ENCODE peak calls at places on chromosomes 11 and 22, in four cellular contexts. H, M, G and S are unnamed samples.

GRCh38 chr22:42326301-42326700 is 55.8 kb upstream of the TCF20 start:
- DNase-seq in H (no peak), G (no peak), M (no peak), S (no peak)

GRCh38 chr11:75780888-75781287 is 12.3 kb downstream of the DGAT2 start:
- DNase-seq in H (no peak), G (no peak), M (no peak), S (no peak)

GRCh38 chr22:25698986-25699385 is 43.0 kb upstream of the MYO18B start:
- DNase-seq in G (no peak), M (no peak), H (no peak), S (no peak)

GRCh38 chr11:94650756-94651155 is 83.6 kb downstream of the PIWIL4 start:
- DNase-seq in M (peak; percentile 69), G (no peak), H (peak; percentile 51), S (no peak)

GRCh38 chr11:65110354-65110861 is 1.3 kb upstream of the TM7SF2 start:
- DNase-seq in M (peak; percentile 74), H (peak; percentile 85), G (peak; percentile 100), S (peak; percentile 92)

GRCh38 chr11:104146421-104146820 is 17.5 kb downstream of the PDGFD start:
- DNase-seq in G (no peak), H (no peak), M (no peak), S (no peak)

GRCh38 chr11:3215346-3216026 is 3.1 kb downstream of the MRGPRG start:
- DNase-seq in H (no peak), G (no peak), M (no peak), S (no peak)

GRCh38 chr11:106603971-106604370 is 414.3 kb downstream of the GUCY1A2 start:
- DNase-seq in G (no peak), M (no peak), H (no peak), S (no peak)

GRCh38 chr11:57474017-57474750 is 13.9 kb downstream of the RTN4RL2 start:
- DNase-seq in G (no peak), H (no peak), M (peak; percentile 7), S (no peak)

GRCh38 chr11:125968363-125968762 is 22.5 kb downstream of the VSIG10L2 start:
- DNase-seq in M (no peak), H (peak; percentile 51), G (no peak), S (no peak)

GRCh38 chr22:48758021-48758561 is 1069.6 kb downstream of the BRD1 start:
- DNase-seq in H (no peak), M (no peak), G (no peak), S (peak; percentile 20)

GRCh38 chr11:102762414-102762813 is 18.0 kb downstream of the MMP10 start:
- DNase-seq in H (peak; percentile 57), M (peak; percentile 62), G (no peak), S (no peak)

GRCh38 chr11:62646825-62647608 is 604 bp upstream of the GANAB start:
- DNase-seq in G (no peak), H (no peak), M (no peak), S (peak; percentile 40)

GRCh38 chr11:100592619-100593309 is 94.3 kb upstream of the ARHGAP42 start:
- DNase-seq in H (peak; percentile 57), M (peak; percentile 51), G (no peak), S (no peak)

GRCh38 chr11:108790501-108791299 is 125.8 kb downstream of the DDX10 start:
- DNase-seq in H (no peak), G (no peak), M (no peak), S (no peak)

GRCh38 chr11:62260261-62260953 is 9.6 kb upstream of the SCGB2A2 start:
- DNase-seq in G (no peak), H (no peak), M (no peak), S (no peak)

GRCh38 chr11:76626921-76627391 is 43.6 kb downstream of the LRRC32 start:
- DNase-seq in M (peak; percentile 29), H (peak; percentile 19), G (no peak), S (no peak)

GRCh38 chr22:46575915-46576555 is 38.6 kb upstream of the CELSR1 start:
- DNase-seq in M (no peak), H (no peak), G (no peak), S (peak; percentile 74)

GRCh38 chr11:3855808-3856491 is 486 bp downstream of the STIM1 start:
- DNase-seq in M (no peak), G (peak; percentile 63), H (peak; percentile 51), S (peak; percentile 55)

GRCh38 chr11:72573380-72573949 is 100.8 kb downstream of the PDE2A start:
- DNase-seq in M (peak; percentile 11), G (peak; percentile 85), H (peak; percentile 60), S (peak; percentile 80)

GRCh38 chr11:31808721-31809542 is 2.2 kb downstream of the PAX6 start:
- DNase-seq in H (no peak), G (peak; percentile 49), M (no peak), S (no peak)

GRCh38 chr22:23248583-23248982 is 68.3 kb downstream of the BCR start:
- DNase-seq in M (peak; percentile 63), H (no peak), G (no peak), S (peak; percentile 61)

GRCh38 chr11:87006035-87006434 is 31.7 kb upstream of the TMEM135 start:
- DNase-seq in H (no peak), G (no peak), M (no peak), S (no peak)

GRCh38 chr22:35521358-35522264 is 19.0 kb upstream of the RASD2 start:
- DNase-seq in H (no peak), M (no peak), G (no peak), S (no peak)

GRCh38 chr11:35651263-35651662 is 11.3 kb upstream of the TRIM44 start:
- DNase-seq in G (no peak), M (no peak), H (no peak), S (no peak)

GRCh38 chr11:35617687-35618496 is at the start of gene FJX1:
- DNase-seq in M (peak; percentile 95), H (peak; percentile 95), G (peak; percentile 86), S (peak; percentile 84)

GRCh38 chr11:73157141-73158010 is 15.3 kb upstream of the FCHSD2 start:
- DNase-seq in G (no peak), M (peak; percentile 81), H (peak; percentile 46), S (no peak)

GRCh38 chr11:104654414-104654813 is 243.8 kb downstream of the CASP12 start:
- DNase-seq in H (no peak), M (no peak), G (no peak), S (no peak)

GRCh38 chr22:49966041-49966715 is 5.6 kb downstream of the PIM3 start:
- DNase-seq in G (peak; percentile 49), H (no peak), M (no peak), S (peak; percentile 28)

GRCh38 chr22:45671783-45672563 is at the start of gene ATXN10:
- DNase-seq in G (peak; percentile 94), M (peak; percentile 65), H (peak; percentile 77), S (peak; percentile 37)

GRCh38 chr11:38138972-38139371 is 1540.9 kb upstream of the RAG2 start:
- DNase-seq in H (no peak), M (no peak), G (no peak), S (no peak)

GRCh38 chr11:9203715-9204311 is 61.3 kb downstream of the DENND5A start:
- DNase-seq in G (no peak), M (no peak), H (no peak), S (peak; percentile 41)

GRCh38 chr11:44534215-44534711 is 31.2 kb upstream of the CD82 start:
- DNase-seq in H (no peak), G (no peak), M (no peak), S (no peak)

GRCh38 chr11:1872267-1872985 is 19.3 kb downstream of the PRR33 start:
- DNase-seq in M (no peak), G (no peak), H (no peak), S (no peak)

GRCh38 chr11:113675003-113675471 is 31.1 kb downstream of the TMPRSS5 start:
- DNase-seq in G (no peak), H (peak; percentile 76), M (peak; percentile 88), S (no peak)

GRCh38 chr11:114196994-114197702 is 99.1 kb upstream of the NNMT start:
- DNase-seq in H (no peak), G (no peak), M (no peak), S (no peak)

GRCh38 chr11:66341502-66342126 is 3.3 kb downstream of the BRMS1 start:
- DNase-seq in M (no peak), H (no peak), G (no peak), S (no peak)

GRCh38 chr11:95577716-95578460 is 211.7 kb downstream of the FAM76B start:
- DNase-seq in G (no peak), H (peak; percentile 68), M (peak; percentile 83), S (no peak)

DNA sequence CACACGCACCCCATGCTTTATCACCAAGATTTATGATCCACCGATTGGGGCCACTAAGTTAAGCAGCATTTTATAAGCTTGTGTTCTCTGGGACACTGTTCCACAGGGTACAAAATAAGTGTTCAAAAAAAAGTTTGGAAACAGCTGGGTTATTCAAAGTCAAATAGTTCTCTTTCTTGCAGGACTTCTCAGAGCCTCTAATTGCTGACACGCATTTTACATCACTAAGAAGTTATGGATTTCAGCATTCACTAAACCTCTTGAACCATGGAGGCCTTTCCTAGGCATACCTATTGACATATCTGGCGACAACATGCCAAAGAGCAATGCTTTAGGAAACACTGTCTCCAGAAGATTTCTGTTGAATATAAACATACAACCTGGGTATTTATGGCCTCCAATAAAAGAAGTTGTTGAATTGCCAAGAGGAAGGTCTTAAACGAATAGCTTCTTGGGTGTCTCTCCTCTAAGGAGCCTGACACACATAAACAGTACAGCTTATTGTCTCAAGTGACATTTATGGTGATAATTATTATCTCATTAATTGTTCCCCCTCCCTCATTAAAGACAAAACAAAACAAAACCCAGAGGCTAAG is 147.1 kb upstream of the ARHGAP20 start:
- DNase-seq in G (no peak), H (no peak), M (no peak), S (no peak)
- H3K23ac ChIP-seq in G (no peak overlapping the region), H (no peak overlapping the region), M (no peak overlapping the region), S (no peak overlapping the region)

GRCh38 chr11:134454146-134454690 is 42.2 kb upstream of the B3GAT1 start:
- DNase-seq in H (no peak), G (no peak), M (no peak), S (no peak)
- H2AFZ ChIP-seq in H (no peak overlapping the region), G (no peak overlapping the region), M (no peak overlapping the region), S (no peak overlapping the region)

DNA sequence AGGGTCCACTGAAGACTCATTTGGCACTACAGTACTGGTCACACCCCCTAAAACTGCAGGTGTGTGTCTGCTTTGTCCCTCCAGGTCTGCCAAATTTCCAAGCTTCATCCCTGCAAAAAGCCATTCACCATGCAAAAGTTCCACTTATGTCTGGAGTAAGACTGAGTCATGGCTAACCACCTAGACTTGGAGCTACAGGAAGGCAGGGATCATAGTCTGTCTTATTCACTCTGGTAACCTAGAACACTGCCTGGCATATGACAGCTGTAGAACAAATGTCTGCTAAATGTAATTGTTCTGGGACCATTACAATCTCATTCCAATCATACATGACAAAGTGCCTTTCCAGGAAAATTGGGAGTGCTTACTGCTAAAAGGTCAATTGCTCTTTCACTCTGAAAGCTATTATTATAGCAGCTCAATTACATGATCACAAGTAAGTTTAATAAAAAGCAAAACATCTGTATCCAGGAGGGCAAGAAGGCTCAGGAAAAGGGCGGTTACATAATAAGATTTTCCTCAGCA is 99.1 kb upstream of the CHRM4 start:
- DNase-seq in H (peak; percentile 37), M (peak; percentile 46), G (no peak), S (no peak)
- H3K4ac ChIP-seq in H (no peak overlapping the region), M (no peak overlapping the region), G (no peak overlapping the region), S (no peak overlapping the region)

GRCh38 chr11:20047755-20048154 is 112.5 kb downstream of the DBX1 start:
- DNase-seq in H (no peak), G (no peak), M (no peak), S (no peak)

GRCh38 chr11:20049231-20049630 is 111.0 kb downstream of the DBX1 start:
- DNase-seq in G (no peak), H (no peak), M (no peak), S (no peak)

GRCh38 chr11:20047006-20047405 is 113.3 kb downstream of the DBX1 start:
- DNase-seq in H (no peak), M (no peak), G (no peak), S (no peak)

GRCh38 chr11:20048707-20049106 is 111.6 kb downstream of the DBX1 start:
- DNase-seq in H (no peak), M (no peak), G (no peak), S (no peak)

GRCh38 chr11:20048246-20048645 is 112.0 kb downstream of the DBX1 start:
- DNase-seq in M (peak; percentile 63), H (no peak), G (no peak), S (no peak)
- H3K23ac ChIP-seq in M (no peak overlapping the region), H (no peak overlapping the region), G (no peak overlapping the region), S (no peak overlapping the region)